ENCODE peak calls at places on chromosomes 2 and 18, in seven cellular contexts. Q is HepG2, H is MM.1S, A is DND-41, K is IMR-90, U is keratinocyte, S is mammary epithelial cell. Z is an unnamed sample. For H3K4me1, the result is how much of the 10 kb centered on the place peaks cover.

GRCh38 chr2:28175028-28175427 is 217.6 kb upstream of the FOSL2 start:
- DNase-seq in K (no peak), A (no peak), H (no peak), U (no peak), Q (peak), S (no peak), Z (peak)

GRCh38 chr2:106054336-106054735 is 139.8 kb downstream of the UXS1 start:
- DNase-seq in A (no peak), K (no peak), Q (no peak), S (no peak), U (no peak), H (no peak), Z (no peak)

GRCh38 chr2:191249131-191249813 is 4.1 kb downstream of the MYO1B start:
- DNase-seq in U (no peak), Q (no peak), K (peak), H (no peak), S (no peak), A (no peak), Z (no peak)

GRCh38 chr2:102753563-102754159 is 8.2 kb upstream of the TMEM182 start:
- DNase-seq in K (peak), A (peak), H (peak), S (peak), U (peak), Q (peak), Z (peak)

GRCh38 chr18:62814114-62814759 is 98.9 kb downstream of the PHLPP1 start:
- DNase-seq in K (no peak), H (no peak), Q (no peak), S (no peak), A (no peak), U (no peak), Z (no peak)

GRCh38 chr18:39862341-39862740 is 2092.7 kb upstream of the PIK3C3 start:
- DNase-seq in H (no peak), A (no peak), U (no peak), Q (no peak), K (no peak), S (peak), Z (no peak)

GRCh38 chr2:201220102-201220570 is 37.2 kb downstream of the CASP10 start:
- DNase-seq in S (no peak), A (peak), K (no peak), Q (no peak), H (peak), U (no peak), Z (no peak)

GRCh38 chr2:174327958-174328308 is 6.8 kb upstream of the SP9 start:
- DNase-seq in H (no peak), Q (no peak), U (no peak), A (no peak), K (no peak), S (no peak), Z (no peak)

GRCh38 chr2:171178993-171179392 is 18.3 kb upstream of the TLK1 start:
- DNase-seq in K (no peak), Q (no peak), A (no peak), U (no peak), S (no peak), H (no peak), Z (no peak)

GRCh38 chr18:11518788-11519685 is 90.4 kb upstream of the SLC35G4 start:
- DNase-seq in U (peak), K (peak), A (peak), H (peak), Q (peak), S (peak), Z (peak)

GRCh38 chr2:102217032-102217431 is 30.2 kb downstream of the IL1RL2 start:
- DNase-seq in S (no peak), U (no peak), A (no peak), K (no peak), Q (no peak), H (no peak), Z (no peak)

GRCh38 chr2:188395903-188396699 is 104.4 kb downstream of the GULP1 start:
- DNase-seq in K (no peak), U (no peak), H (no peak), A (peak), S (no peak), Q (no peak), Z (no peak)

GRCh38 chr2:16656784-16657391 is 8.7 kb downstream of the CYRIA start:
- DNase-seq in H (no peak), S (no peak), Q (no peak), A (no peak), U (no peak), K (no peak), Z (no peak)

GRCh38 chr18:8990276-8991031 is 112.0 kb upstream of the NDUFV2 start:
- DNase-seq in A (no peak), H (no peak), K (no peak), S (no peak), Q (no peak), U (no peak), Z (no peak)

GRCh38 chr2:32904711-32905110 is 42.0 kb upstream of the LTBP1 start:
- DNase-seq in U (no peak), H (no peak), Q (no peak), A (no peak), K (no peak), S (no peak), Z (no peak)

GRCh38 chr2:182763311-182763912 is 47.4 kb downstream of the DNAJC10 start:
- DNase-seq in K (peak), A (no peak), S (peak), U (no peak), Q (peak), H (peak), Z (peak)

GRCh38 chr2:181678744-181679543 is 1.4 kb downstream of the NEUROD1 start:
- DNase-seq in H (no peak), Q (no peak), U (no peak), S (no peak), A (no peak), K (no peak), Z (no peak)

GRCh38 chr18:63099026-63099840 is 220.3 kb downstream of the BCL2 start:
- DNase-seq in Q (no peak), A (peak), H (no peak), U (no peak), S (no peak), K (no peak), Z (no peak)

GRCh38 chr2:54549912-54550518 is 93.9 kb downstream of the SPTBN1 start:
- DNase-seq in U (no peak), S (peak), H (no peak), Q (no peak), K (no peak), A (no peak), Z (no peak)

GRCh38 chr2:158754303-158754611 is 40.9 kb upstream of the DAPL1 start:
- DNase-seq in K (no peak), Q (no peak), U (no peak), S (no peak), A (no peak), H (no peak), Z (no peak)
- H2AFZ ChIP-seq in K (no peak), Q (no peak), U (no peak), S (no peak), A (no peak), H (no peak), Z (no peak)

GRCh38 chr2:136136921-136137320 is 19.0 kb upstream of the CXCR4 start:
- DNase-seq in K (no peak), U (no peak), S (peak), Q (no peak), A (peak), H (peak), Z (peak)

GRCh38 chr2:136135924-136136906 is 18.3 kb upstream of the CXCR4 start:
- DNase-seq in H (peak), Q (no peak), U (no peak), A (peak), K (no peak), S (no peak), Z (no peak)

GRCh38 chr2:136132840-136133570 is 15.1 kb upstream of the CXCR4 start:
- DNase-seq in U (no peak), K (no peak), S (no peak), H (no peak), A (peak), Q (no peak), Z (no peak)

GRCh38 chr2:136134126-136134525 is 16.2 kb upstream of the CXCR4 start:
- DNase-seq in A (peak), Q (no peak), S (no peak), U (no peak), K (no peak), H (no peak), Z (no peak)

GRCh38 chr2:136135462-136135861 is 17.5 kb upstream of the CXCR4 start:
- DNase-seq in H (no peak), Q (no peak), A (no peak), S (no peak), K (no peak), U (no peak), Z (no peak)
- H3K4me1 ChIP-seq in H (half or more), Q (under half), A (half or more), S (under half), K (under half), U (under half), Z (under half)

GRCh38 chr18:23689031-23689615 is at the start of gene LAMA3:
- DNase-seq in S (peak), U (no peak), H (peak), K (peak), Q (no peak), A (no peak), Z (peak)
- TF ChIP-seq CTCF in S (peak), U (peak), H (peak), K (no peak), Q (peak), A (no peak), Z (no peak)

DNA sequence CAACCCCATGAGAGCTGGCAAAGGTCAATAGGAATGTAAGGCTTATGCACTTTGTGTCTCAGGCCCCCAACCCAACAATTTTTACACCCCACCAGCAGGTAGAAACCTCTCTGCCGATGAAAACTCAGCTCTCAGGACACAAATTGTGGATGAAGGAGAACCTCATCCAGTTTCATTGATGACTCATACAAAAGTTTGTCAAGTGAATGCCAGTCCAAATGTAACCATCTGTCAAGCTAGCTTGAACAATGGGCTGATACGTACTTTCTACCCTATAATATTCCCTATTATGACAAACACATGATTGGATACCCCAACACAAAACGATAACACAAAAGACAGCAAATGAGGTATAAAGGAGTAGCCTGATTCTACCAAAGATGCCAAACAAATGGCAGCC is 321.2 kb upstream of the TMEFF2 start:
- DNase-seq in S (no peak), H (no peak), U (no peak), A (no peak), Q (no peak), K (no peak), Z (no peak)
- H2AFZ ChIP-seq in S (no peak), H (no peak), U (no peak), A (no peak), Q (no peak), K (no peak), Z (no peak)

GRCh38 chr2:231665208-231665921 is 43.0 kb upstream of the PTMA start:
- DNase-seq in H (no peak), A (no peak), Q (no peak), S (no peak), K (no peak), U (no peak), Z (no peak)

GRCh38 chr2:231662811-231663457 is 45.4 kb upstream of the PTMA start:
- DNase-seq in A (no peak), S (no peak), U (no peak), H (no peak), Q (no peak), K (no peak), Z (no peak)

GRCh38 chr2:231664727-231665126 is 43.6 kb upstream of the PTMA start:
- DNase-seq in U (no peak), A (no peak), Q (no peak), K (no peak), S (no peak), H (no peak), Z (no peak)

GRCh38 chr2:231662028-231662810 is 46.1 kb upstream of the PTMA start:
- DNase-seq in H (peak), A (peak), S (peak), Q (no peak), U (peak), K (peak), Z (peak)

GRCh38 chr2:231663458-231664290 is 44.7 kb upstream of the PTMA start:
- DNase-seq in U (no peak), S (no peak), Q (no peak), A (no peak), H (no peak), K (no peak), Z (no peak)
- H3K4me1 ChIP-seq in U (under half), S (under half), Q (under half), A (under half), H (under half), K (under half), Z (under half)

GRCh38 chr18:31687529-31687928 is 3.1 kb upstream of the B4GALT6 start:
- DNase-seq in H (no peak), S (no peak), U (no peak), Q (no peak), A (no peak), K (no peak), Z (no peak)
- TF ChIP-seq CTCF in H (peak), S (peak), U (no peak), Q (no peak), A (peak), K (peak), Z (peak)

GRCh38 chr2:197998702-197999101 is 194.3 kb downstream of the PLCL1 start:
- DNase-seq in Q (no peak), H (no peak), A (no peak), S (no peak), U (no peak), K (no peak), Z (no peak)
- H2AFZ ChIP-seq in Q (no peak), H (no peak), A (no peak), S (no peak), U (no peak), K (no peak), Z (no peak)

GRCh38 chr18:47895565-47896250 is 34.8 kb downstream of the SMAD2 start:
- DNase-seq in A (no peak), H (no peak), U (no peak), S (no peak), K (no peak), Q (peak), Z (no peak)
- H3K4me1 ChIP-seq in A (under half), H (under half), U (under half), S (under half), K (under half), Q (under half), Z (under half)